ENCODE peak calls at places on chromosomes 13 and 19, in seven cellular contexts. One of them, this sample, is unnamed.

GRCh38 chr19:14315433-14315832 is 65.8 kb upstream of the ADGRE5 start:
- DNase-seq in IMR-90: no peak
- DNase-seq in trophoblast cell: no peak
- DNase-seq in neuronal stem cell: no peak
- DNase-seq in H9: no peak
- DNase-seq in mesenchymal stem cell: no peak
- DNase-seq in H1: no peak
- DNase-seq in this sample: no peak

GRCh38 chr13:64154514-64154913 is 2738.9 kb upstream of the PCDH20 start:
- DNase-seq in IMR-90: peak
- DNase-seq in trophoblast cell: no peak
- DNase-seq in neuronal stem cell: no peak
- DNase-seq in H9: no peak
- DNase-seq in mesenchymal stem cell: peak
- DNase-seq in H1: no peak
- DNase-seq in this sample: peak

GRCh38 chr13:109900320-109900719 is 113.9 kb upstream of the IRS2 start:
- DNase-seq in IMR-90: no peak
- DNase-seq in trophoblast cell: no peak
- DNase-seq in neuronal stem cell: no peak
- DNase-seq in H9: no peak
- DNase-seq in mesenchymal stem cell: no peak
- DNase-seq in H1: no peak
- DNase-seq in this sample: peak

GRCh38 chr13:20499986-20500385 is 25.7 kb downstream of the CRYL1 start:
- DNase-seq in IMR-90: peak
- DNase-seq in trophoblast cell: no peak
- DNase-seq in neuronal stem cell: no peak
- DNase-seq in H9: no peak
- DNase-seq in mesenchymal stem cell: peak
- DNase-seq in H1: no peak
- DNase-seq in this sample: no peak

GRCh38 chr13:92054389-92054788 is 656.0 kb downstream of the GPC5 start:
- DNase-seq in IMR-90: no peak
- DNase-seq in trophoblast cell: no peak
- DNase-seq in neuronal stem cell: no peak
- DNase-seq in H9: no peak
- DNase-seq in mesenchymal stem cell: no peak
- DNase-seq in H1: no peak
- DNase-seq in this sample: no peak

GRCh38 chr13:46992383-46992952 is 95.6 kb upstream of the HTR2A start:
- DNase-seq in IMR-90: no peak
- DNase-seq in trophoblast cell: peak
- DNase-seq in neuronal stem cell: no peak
- DNase-seq in H9: no peak
- DNase-seq in mesenchymal stem cell: no peak
- DNase-seq in H1: no peak
- DNase-seq in this sample: peak

GRCh38 chr13:48235100-48235813 is 2.3 kb downstream of the ITM2B start:
- DNase-seq in IMR-90: peak
- DNase-seq in trophoblast cell: peak
- DNase-seq in neuronal stem cell: no peak
- DNase-seq in H9: peak
- DNase-seq in mesenchymal stem cell: peak
- DNase-seq in H1: no peak
- DNase-seq in this sample: peak

GRCh38 chr13:82330499-82330898 is 1551.8 kb downstream of the SLITRK1 start:
- DNase-seq in IMR-90: no peak
- DNase-seq in trophoblast cell: peak
- DNase-seq in neuronal stem cell: no peak
- DNase-seq in H9: no peak
- DNase-seq in mesenchymal stem cell: peak
- DNase-seq in H1: no peak
- DNase-seq in this sample: peak

GRCh38 chr13:97344250-97345175 is 89.5 kb upstream of the RAP2A start:
- DNase-seq in IMR-90: peak
- DNase-seq in trophoblast cell: peak
- DNase-seq in neuronal stem cell: peak
- DNase-seq in H9: no peak
- DNase-seq in mesenchymal stem cell: peak
- DNase-seq in H1: no peak
- DNase-seq in this sample: peak

GRCh38 chr13:19961924-19962323 is 3.4 kb downstream of the ZMYM2 start:
- DNase-seq in IMR-90: peak
- DNase-seq in trophoblast cell: no peak
- DNase-seq in neuronal stem cell: no peak
- DNase-seq in H9: no peak
- DNase-seq in mesenchymal stem cell: no peak
- DNase-seq in H1: no peak
- DNase-seq in this sample: no peak

GRCh38 chr19:5072115-5072514 is 103.2 kb downstream of the KDM4B start:
- DNase-seq in IMR-90: no peak
- DNase-seq in trophoblast cell: no peak
- DNase-seq in neuronal stem cell: no peak
- DNase-seq in H9: no peak
- DNase-seq in mesenchymal stem cell: no peak
- DNase-seq in H1: no peak
- DNase-seq in this sample: no peak

GRCh38 chr19:4557971-4558941 is 1.2 kb downstream of the SEMA6B start:
- DNase-seq in IMR-90: no peak
- DNase-seq in trophoblast cell: peak
- DNase-seq in neuronal stem cell: no peak
- DNase-seq in H9: peak
- DNase-seq in mesenchymal stem cell: peak
- DNase-seq in H1: peak
- DNase-seq in this sample: peak

GRCh38 chr13:57582032-57582431 is 49.5 kb upstream of the PCDH17 start:
- DNase-seq in IMR-90: no peak
- DNase-seq in trophoblast cell: no peak
- DNase-seq in neuronal stem cell: no peak
- DNase-seq in H9: peak
- DNase-seq in mesenchymal stem cell: no peak
- DNase-seq in H1: peak
- DNase-seq in this sample: peak

GRCh38 chr13:21359855-21360254 is 99.2 kb downstream of the ZDHHC20 start:
- DNase-seq in IMR-90: no peak
- DNase-seq in trophoblast cell: no peak
- DNase-seq in neuronal stem cell: no peak
- DNase-seq in H9: peak
- DNase-seq in mesenchymal stem cell: no peak
- DNase-seq in H1: peak
- DNase-seq in this sample: no peak

GRCh38 chr19:55118401-55118991 is 1.1 kb upstream of the PPP1R12C start:
- DNase-seq in IMR-90: no peak
- DNase-seq in trophoblast cell: no peak
- DNase-seq in neuronal stem cell: peak
- DNase-seq in H9: peak
- DNase-seq in mesenchymal stem cell: no peak
- DNase-seq in H1: peak
- DNase-seq in this sample: peak

GRCh38 chr19:30467239-30467638 is 95.1 kb downstream of the ZNF536 start:
- DNase-seq in IMR-90: no peak
- DNase-seq in trophoblast cell: no peak
- DNase-seq in neuronal stem cell: no peak
- DNase-seq in H9: no peak
- DNase-seq in mesenchymal stem cell: no peak
- DNase-seq in H1: no peak
- DNase-seq in this sample: no peak

GRCh38 chr19:15534957-15535864 is 26.9 kb downstream of the CYP4F22 start:
- DNase-seq in IMR-90: no peak
- DNase-seq in trophoblast cell: no peak
- DNase-seq in neuronal stem cell: no peak
- DNase-seq in H9: no peak
- DNase-seq in mesenchymal stem cell: no peak
- DNase-seq in H1: no peak
- DNase-seq in this sample: no peak

GRCh38 chr13:111256458-111256857 is 64.0 kb upstream of the TEX29 start:
- DNase-seq in IMR-90: no peak
- DNase-seq in trophoblast cell: no peak
- DNase-seq in neuronal stem cell: no peak
- DNase-seq in H9: no peak
- DNase-seq in mesenchymal stem cell: no peak
- DNase-seq in H1: peak
- DNase-seq in this sample: no peak

GRCh38 chr13:111252449-111253124 is 67.9 kb upstream of the TEX29 start:
- DNase-seq in IMR-90: peak
- DNase-seq in trophoblast cell: peak
- DNase-seq in neuronal stem cell: no peak
- DNase-seq in H9: no peak
- DNase-seq in mesenchymal stem cell: no peak
- DNase-seq in H1: peak
- DNase-seq in this sample: no peak

GRCh38 chr13:111251646-111252448 is 68.6 kb upstream of the TEX29 start:
- DNase-seq in IMR-90: no peak
- DNase-seq in trophoblast cell: no peak
- DNase-seq in neuronal stem cell: no peak
- DNase-seq in H9: no peak
- DNase-seq in mesenchymal stem cell: no peak
- DNase-seq in H1: no peak
- DNase-seq in this sample: peak

GRCh38 chr13:111255228-111255790 is 65.1 kb upstream of the TEX29 start:
- DNase-seq in IMR-90: no peak
- DNase-seq in trophoblast cell: no peak
- DNase-seq in neuronal stem cell: no peak
- DNase-seq in H9: no peak
- DNase-seq in mesenchymal stem cell: no peak
- DNase-seq in H1: peak
- DNase-seq in this sample: no peak

DNA sequence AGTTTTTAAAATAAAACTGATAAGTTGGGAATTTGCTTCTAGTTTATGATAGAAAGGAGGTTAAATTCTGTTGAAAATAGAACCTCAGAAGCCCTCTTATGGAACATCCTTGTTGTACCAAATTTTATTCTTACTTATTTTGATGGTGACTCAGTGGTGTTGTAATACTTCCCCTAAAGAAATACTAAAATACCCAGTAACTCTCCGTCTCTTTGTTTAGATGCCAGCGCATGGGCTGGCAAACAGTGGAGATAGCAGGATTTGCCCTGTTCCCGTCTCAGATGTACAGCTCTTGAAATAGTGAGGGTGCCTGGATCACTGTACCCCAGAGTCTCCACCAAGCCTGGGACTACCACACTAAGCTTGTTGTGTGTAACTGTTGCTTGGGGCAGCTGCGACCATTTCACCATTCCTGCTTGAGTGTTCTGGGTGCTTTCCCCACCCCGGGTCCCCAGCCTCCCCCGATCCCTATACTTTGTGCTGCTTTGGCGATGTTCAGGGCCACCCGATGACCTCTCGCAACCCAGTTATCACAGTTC is 67.0 kb upstream of the TEX29 start:
- DNase-seq in IMR-90: peak
- DNase-seq in trophoblast cell: no peak
- DNase-seq in neuronal stem cell: no peak
- DNase-seq in H9: no peak
- DNase-seq in mesenchymal stem cell: no peak
- DNase-seq in H1: peak
- DNase-seq in this sample: no peak
- H3K23ac ChIP-seq in IMR-90: no peak
- H3K23ac ChIP-seq in trophoblast cell: peak
- H3K23ac ChIP-seq in neuronal stem cell: no peak
- H3K23ac ChIP-seq in H9: no peak
- H3K23ac ChIP-seq in mesenchymal stem cell: no peak
- H3K23ac ChIP-seq in H1: no peak
- H3K23ac ChIP-seq in this sample: no peak

DNA sequence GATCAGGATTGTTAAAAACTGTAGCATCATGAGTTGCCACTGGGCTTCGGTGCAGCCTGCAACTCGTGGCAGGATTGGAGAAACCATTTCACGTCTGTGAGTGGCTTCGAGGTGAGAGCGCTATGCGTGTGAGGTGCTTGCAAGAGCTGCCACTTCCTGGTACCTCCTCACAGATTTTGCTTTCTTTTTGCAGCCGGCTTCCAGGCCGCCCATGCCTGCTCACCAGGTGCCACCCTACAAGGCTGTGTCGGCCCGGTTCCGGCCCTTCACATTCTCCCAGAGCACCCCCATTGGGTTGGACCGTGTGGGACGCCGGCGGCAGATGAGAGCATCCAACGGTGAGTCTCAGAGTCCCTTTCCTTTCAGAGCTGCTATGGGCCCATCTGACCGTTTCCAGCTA is 57.9 kb upstream of the C1QTNF9 start:
- DNase-seq in IMR-90: no peak
- DNase-seq in trophoblast cell: no peak
- DNase-seq in neuronal stem cell: no peak
- DNase-seq in H9: no peak
- DNase-seq in mesenchymal stem cell: no peak
- DNase-seq in H1: no peak
- DNase-seq in this sample: no peak
- H3K23ac ChIP-seq in IMR-90: no peak
- H3K23ac ChIP-seq in trophoblast cell: no peak
- H3K23ac ChIP-seq in neuronal stem cell: peak
- H3K23ac ChIP-seq in H9: no peak
- H3K23ac ChIP-seq in mesenchymal stem cell: no peak
- H3K23ac ChIP-seq in H1: no peak
- H3K23ac ChIP-seq in this sample: no peak

GRCh38 chr13:106088094-106088493 is 447.4 kb downstream of the EFNB2 start:
- DNase-seq in IMR-90: peak
- DNase-seq in trophoblast cell: no peak
- DNase-seq in neuronal stem cell: no peak
- DNase-seq in H9: no peak
- DNase-seq in mesenchymal stem cell: no peak
- DNase-seq in H1: no peak
- DNase-seq in this sample: no peak

GRCh38 chr13:106083620-106084350 is 451.7 kb downstream of the EFNB2 start:
- DNase-seq in IMR-90: peak
- DNase-seq in trophoblast cell: peak
- DNase-seq in neuronal stem cell: no peak
- DNase-seq in H9: peak
- DNase-seq in mesenchymal stem cell: peak
- DNase-seq in H1: no peak
- DNase-seq in this sample: peak

GRCh38 chr13:106087201-106087600 is 448.3 kb downstream of the EFNB2 start:
- DNase-seq in IMR-90: no peak
- DNase-seq in trophoblast cell: no peak
- DNase-seq in neuronal stem cell: no peak
- DNase-seq in H9: no peak
- DNase-seq in mesenchymal stem cell: no peak
- DNase-seq in H1: no peak
- DNase-seq in this sample: no peak

GRCh38 chr13:106089251-106089940 is 446.1 kb downstream of the EFNB2 start:
- DNase-seq in IMR-90: no peak
- DNase-seq in trophoblast cell: no peak
- DNase-seq in neuronal stem cell: no peak
- DNase-seq in H9: no peak
- DNase-seq in mesenchymal stem cell: no peak
- DNase-seq in H1: no peak
- DNase-seq in this sample: no peak
- H3K23ac ChIP-seq in IMR-90: no peak
- H3K23ac ChIP-seq in trophoblast cell: no peak
- H3K23ac ChIP-seq in neuronal stem cell: no peak
- H3K23ac ChIP-seq in H9: no peak
- H3K23ac ChIP-seq in mesenchymal stem cell: no peak
- H3K23ac ChIP-seq in H1: no peak
- H3K23ac ChIP-seq in this sample: no peak

DNA sequence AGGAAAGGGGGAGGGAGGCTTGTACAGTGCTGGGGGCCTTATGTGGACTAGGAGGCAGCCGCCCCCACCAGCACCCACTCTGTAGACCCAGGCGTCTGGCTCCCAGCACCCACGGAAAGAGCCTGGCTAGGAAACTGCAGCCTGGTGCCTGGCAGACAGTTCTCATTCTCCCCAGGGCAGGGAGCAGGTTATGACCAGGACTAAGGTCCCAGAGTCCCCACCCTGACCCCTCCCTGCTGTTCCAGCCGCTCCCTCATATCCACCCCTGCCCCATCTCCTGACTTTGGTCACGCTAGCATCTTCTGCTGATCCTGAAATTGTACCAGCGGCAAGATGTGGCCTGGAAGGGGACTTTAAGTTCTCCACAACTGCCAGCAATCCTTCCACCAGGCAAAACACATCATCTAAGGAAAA is at the start of gene FXYD3:
- DNase-seq in IMR-90: no peak
- DNase-seq in trophoblast cell: no peak
- DNase-seq in neuronal stem cell: no peak
- DNase-seq in H9: no peak
- DNase-seq in mesenchymal stem cell: no peak
- DNase-seq in H1: no peak
- DNase-seq in this sample: no peak
- H3K23ac ChIP-seq in IMR-90: no peak
- H3K23ac ChIP-seq in trophoblast cell: no peak
- H3K23ac ChIP-seq in neuronal stem cell: peak
- H3K23ac ChIP-seq in H9: no peak
- H3K23ac ChIP-seq in mesenchymal stem cell: no peak
- H3K23ac ChIP-seq in H1: no peak
- H3K23ac ChIP-seq in this sample: no peak